ENCODE peak calls at places on chromosomes 4 and X, in five cellular contexts. N is lower lobe of right lung; F is NCI-H524; H is naive thymus-derived CD4-positive, alpha-beta T cell; C is CD8-positive, alpha-beta T cell. D is an unnamed sample.

GRCh38 chr4:26342328-26343040 is 21.7 kb downstream of the RBPJ start:
- DNase-seq in N (no peak), F (peak; percentile 46), C (no peak), H (no peak), D (no peak)

GRCh38 chr4:77437079-77437478 is 168.5 kb upstream of the CXCL13 start:
- DNase-seq in N (no peak), C (no peak), H (no peak), F (no peak), D (no peak)

GRCh38 chrX:39983715-39984114 is 114.0 kb downstream of the BCOR start:
- DNase-seq in C (no peak), N (no peak), H (no peak), F (no peak), D (no peak)

GRCh38 chr4:82715731-82716617 is 82.6 kb downstream of the SCD5 start:
- DNase-seq in F (no peak), C (no peak), N (no peak), H (no peak), D (no peak)

GRCh38 chr4:76752911-76753494 is 144.9 kb downstream of the SOWAHB start:
- DNase-seq in H (no peak), F (no peak), N (no peak), C (no peak), D (peak; percentile 72)

GRCh38 chr4:173074501-173074946 is 94.1 kb upstream of the GALNT7 start:
- DNase-seq in N (no peak), C (no peak), F (peak; percentile 51), H (no peak), D (peak; percentile 73)

GRCh38 chr4:172785623-172786022 is 383.0 kb upstream of the GALNT7 start:
- DNase-seq in H (no peak), N (no peak), F (no peak), C (no peak), D (no peak)

GRCh38 chr4:8502836-8503585 is 62.4 kb downstream of the TRMT44 start:
- DNase-seq in F (no peak), H (no peak), C (no peak), N (no peak), D (no peak)

GRCh38 chr4:112523764-112524505 is 8.0 kb upstream of the NEUROG2 start:
- DNase-seq in H (peak; percentile 83), F (peak; percentile 74), N (peak; percentile 70), C (peak; percentile 88), D (no peak)

GRCh38 chrX:92247076-92247475 is 467.9 kb downstream of the PCDH11X start:
- DNase-seq in N (no peak), C (no peak), H (no peak), F (no peak), D (no peak)

GRCh38 chr4:141905751-141906150 is 269.4 kb downstream of the IL15 start:
- DNase-seq in F (no peak), C (no peak), H (no peak), N (no peak), D (no peak)

GRCh38 chr4:7170012-7170411 is 22.3 kb upstream of the SORCS2 start:
- DNase-seq in F (no peak), C (no peak), H (no peak), N (peak; percentile 21), D (peak; percentile 6)

GRCh38 chr4:61301285-61301684 is 101.2 kb downstream of the ADGRL3 start:
- DNase-seq in C (no peak), H (no peak), N (no peak), F (peak; percentile 3), D (no peak)

GRCh38 chr4:21888195-21888976 is 60.2 kb downstream of the KCNIP4 start:
- DNase-seq in H (no peak), C (no peak), F (no peak), N (no peak), D (no peak)

GRCh38 chr4:78901882-78902281 is 37.4 kb downstream of the PAQR3 start:
- DNase-seq in H (no peak), C (no peak), N (no peak), F (no peak), D (no peak)

GRCh38 chrX:11272290-11272689 is 20.9 kb upstream of the AMELX start:
- DNase-seq in C (no peak), H (no peak), N (no peak), F (no peak), D (no peak)

GRCh38 chr4:82429728-82430192 is 502 bp downstream of the HNRNPDL start:
- DNase-seq in F (no peak), C (peak; percentile 88), N (no peak), H (no peak), D (peak; percentile 72)

GRCh38 chr4:151548708-151549107 is 139.7 kb downstream of the FHIP1A start:
- DNase-seq in H (no peak), F (no peak), C (no peak), N (no peak), D (no peak)

GRCh38 chrX:69182818-69183375 is 17.6 kb upstream of the PJA1 start:
- DNase-seq in H (no peak), C (no peak), N (no peak), F (peak; percentile 12), D (no peak)

GRCh38 chr4:74109116-74109791 is 10.3 kb upstream of the CXCL2 start:
- DNase-seq in N (peak; percentile 62), C (no peak), F (no peak), H (no peak), D (peak; percentile 87)

GRCh38 chr4:100926039-100926717 is 408.4 kb upstream of the EMCN start:
- DNase-seq in F (no peak), N (no peak), H (no peak), C (no peak), D (no peak)

GRCh38 chr4:30434656-30435055 is 285.5 kb upstream of the PCDH7 start:
- DNase-seq in C (no peak), F (no peak), N (no peak), H (no peak), D (no peak)

GRCh38 chr4:127997534-127998388 is 32.6 kb downstream of the ABHD18 start:
- DNase-seq in C (no peak), H (no peak), F (peak; percentile 10), N (no peak), D (no peak)

GRCh38 chr4:124777007-124777406 is 64.5 kb upstream of the ANKRD50 start:
- DNase-seq in H (no peak), C (no peak), F (no peak), N (no peak), D (no peak)

GRCh38 chr4:156954598-156954997 is 17.0 kb downstream of the PDGFC start:
- DNase-seq in C (no peak), N (no peak), F (peak; percentile 87), H (no peak), D (no peak)

GRCh38 chr4:40176602-40177001 is 20.2 kb upstream of the RHOH start:
- DNase-seq in F (no peak), N (no peak), H (no peak), C (no peak), D (no peak)

GRCh38 chr4:3756343-3757059 is 9.7 kb upstream of the ADRA2C start:
- DNase-seq in F (no peak), C (no peak), N (no peak), H (no peak), D (no peak)

GRCh38 chr4:87209696-87210095 is 10.7 kb downstream of the KLHL8 start:
- DNase-seq in F (no peak), N (peak; percentile 86), H (no peak), C (no peak), D (no peak)

GRCh38 chrX:134747006-134747405 is 88.7 kb upstream of the PLAC1 start:
- DNase-seq in C (no peak), H (no peak), F (peak; percentile 17), N (no peak), D (no peak)

GRCh38 chr4:76078033-76078613 is 3.6 kb downstream of the ART3 start:
- DNase-seq in F (no peak), C (no peak), H (no peak), N (no peak), D (no peak)

GRCh38 chr4:139619644-139620043 is 46.0 kb upstream of the MGST2 start:
- DNase-seq in N (no peak), C (no peak), H (no peak), F (peak; percentile 13), D (no peak)

GRCh38 chr4:174907508-174907907 is 10.7 kb upstream of the ADAM29 start:
- DNase-seq in F (no peak), H (no peak), C (no peak), N (no peak), D (no peak)

D was measured in RWPE2.